ENCODE peak calls at places on chromosomes 11 and 22, in seven cellular contexts. Y, K, T, H, O, X and B are unnamed samples.

GRCh38 chr22:23110922-23111527 is 30.8 kb downstream of the RSPH14 start:
- DNase-seq in Y (no peak), K (no peak), T (no peak), H (no peak), O (no peak), X (no peak), B (no peak)

GRCh38 chr11:109677240-109677639 is 255.2 kb downstream of the C11orf87 start:
- DNase-seq in Y (no peak), K (no peak), T (no peak), H (no peak), O (no peak), X (no peak), B (no peak)

GRCh38 chr11:57324154-57324885 is 432 bp downstream of the TNKS1BP1 start:
- DNase-seq in Y (no peak), K (peak; percentile 32), T (peak; percentile 49), H (peak; percentile 52), O (no peak), X (no peak), B (no peak)

GRCh38 chr22:29768052-29768680 is 997 bp downstream of the UQCR10 start:
- DNase-seq in Y (no peak), K (no peak), T (no peak), H (no peak), O (no peak), X (no peak), B (no peak)

GRCh38 chr11:117814204-117814765 is 10.3 kb downstream of the FXYD2 start:
- DNase-seq in Y (no peak), K (no peak), T (no peak), H (no peak), O (no peak), X (no peak), B (no peak)

GRCh38 chr11:93484716-93485115 is 58.5 kb downstream of the SMCO4 start:
- DNase-seq in Y (peak; percentile 33), K (peak; percentile 4), T (no peak), H (peak; percentile 53), O (no peak), X (no peak), B (no peak)

GRCh38 chr11:14422052-14422813 is 63.2 kb upstream of the RRAS2 start:
- DNase-seq in Y (peak; percentile 98), K (no peak), T (peak; percentile 66), H (peak; percentile 100), O (peak; percentile 94), X (no peak), B (peak; percentile 89)

GRCh38 chr22:24424901-24425775 is 2.3 kb upstream of the ADORA2A start:
- DNase-seq in Y (no peak), K (no peak), T (no peak), H (no peak), O (no peak), X (no peak), B (no peak)

GRCh38 chr11:64022125-64022784 is 13.5 kb upstream of the FLRT1 start:
- DNase-seq in Y (no peak), K (no peak), T (no peak), H (no peak), O (no peak), X (no peak), B (no peak)

GRCh38 chr22:22380098-22381030 is 128.2 kb downstream of the ZNF280B start:
- DNase-seq in Y (no peak), K (peak; percentile 35), T (peak; percentile 61), H (no peak), O (no peak), X (peak; percentile 40), B (no peak)

GRCh38 chr11:62753736-62754603 is at the start of gene ZBTB3:
- DNase-seq in Y (peak; percentile 99), K (peak; percentile 100), T (peak; percentile 98), H (peak; percentile 99), O (peak; percentile 99), X (peak; percentile 99), B (peak; percentile 98)
- TF ChIP-seq CTCF in Y (no peak), K (no peak), T (no peak), H (no peak), O (no peak), X (no peak), B (no peak)

GRCh38 chr22:37318255-37319109 is 36.2 kb downstream of the CYTH4 start:
- DNase-seq in Y (no peak), K (no peak), T (no peak), H (no peak), O (no peak), X (no peak), B (no peak)
- TF ChIP-seq CTCF in Y (peak; percentile 21), K (no peak), T (no peak), H (no peak), O (no peak), X (no peak), B (no peak)

GRCh38 chr22:31091106-31091975 is 10.2 kb downstream of the SMTN start:
- DNase-seq in Y (no peak), K (no peak), T (peak; percentile 62), H (no peak), O (no peak), X (no peak), B (peak; percentile 83)
- TF ChIP-seq CTCF in Y (no peak), K (no peak), T (no peak), H (no peak), O (no peak), X (no peak), B (no peak)

GRCh38 chr11:101975734-101976133 is 59.4 kb upstream of the ANGPTL5 start:
- DNase-seq in Y (no peak), K (no peak), T (no peak), H (no peak), O (no peak), X (no peak), B (no peak)

GRCh38 chr11:101974771-101975170 is 58.4 kb upstream of the ANGPTL5 start:
- DNase-seq in Y (no peak), K (no peak), T (no peak), H (no peak), O (no peak), X (no peak), B (no peak)

DNA sequence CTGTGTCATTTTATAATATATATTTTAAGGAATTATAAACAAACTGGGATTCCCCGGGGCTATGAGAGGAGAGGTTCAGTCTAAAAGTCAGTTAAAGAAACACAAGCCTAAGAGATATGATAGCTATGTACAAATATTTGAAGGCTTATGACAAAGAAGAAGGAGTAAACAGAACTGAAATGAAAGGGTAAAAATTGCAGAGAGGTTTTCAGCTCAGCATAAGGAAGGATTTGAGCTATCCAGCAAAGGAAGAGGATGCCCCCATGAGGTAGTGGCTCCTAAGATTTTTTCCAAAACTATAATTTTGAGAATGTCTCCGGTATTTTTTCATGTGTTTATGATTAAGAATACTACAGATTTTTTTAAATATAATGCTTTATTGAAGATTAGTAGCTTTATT is 57.9 kb upstream of the ANGPTL5 start:
- DNase-seq in Y (no peak), K (no peak), T (no peak), H (peak; percentile 32), O (no peak), X (no peak), B (no peak)
- TF ChIP-seq CTCF in Y (no peak), K (no peak), T (no peak), H (peak; percentile 41), O (no peak), X (no peak), B (no peak)